ENCODE peak calls at places on chromosomes 13 and 19, in nine cellular contexts. T, V, K, E, P, W, L, A and Q are unnamed samples.

GRCh38 chr19:39514840-39515550 is at the start of gene SELENOV:
- DNase-seq in T (no peak), V (no peak), K (no peak), E (no peak), P (no peak), W (no peak), L (no peak), A (no peak), Q (no peak)

GRCh38 chr19:19510432-19510831 is 4.9 kb downstream of the TSSK6 start:
- DNase-seq in T (no peak), V (no peak), K (no peak), E (peak), P (no peak), W (peak), L (no peak), A (no peak), Q (no peak)

GRCh38 chr13:60613080-60613479 is 216.1 kb downstream of the TDRD3 start:
- DNase-seq in T (no peak), V (no peak), K (no peak), E (no peak), P (no peak), W (no peak), L (no peak), A (no peak), Q (no peak)

GRCh38 chr19:18648971-18649310 is 12.1 kb downstream of the KLHL26 start:
- DNase-seq in T (no peak), V (no peak), K (no peak), E (peak), P (no peak), W (no peak), L (no peak), A (no peak), Q (no peak)

GRCh38 chr19:7823902-7824301 is 6.1 kb upstream of the EVI5L start:
- DNase-seq in T (no peak), V (no peak), K (no peak), E (no peak), P (no peak), W (peak), L (no peak), A (no peak), Q (no peak)

GRCh38 chr19:5058456-5059190 is 89.7 kb downstream of the KDM4B start:
- DNase-seq in T (no peak), V (peak), K (peak), E (peak), P (no peak), W (peak), L (no peak), A (peak), Q (no peak)

GRCh38 chr13:98507060-98507797 is 69.7 kb downstream of the STK24 start:
- DNase-seq in T (peak), V (no peak), K (peak), E (peak), P (no peak), W (peak), L (peak), A (no peak), Q (no peak)

GRCh38 chr19:29576761-29577661 is 29.1 kb upstream of the POP4 start:
- DNase-seq in T (no peak), V (peak), K (peak), E (peak), P (no peak), W (no peak), L (no peak), A (peak), Q (no peak)

GRCh38 chr13:113153810-113154748 is 4.4 kb upstream of the PROZ start:
- DNase-seq in T (peak), V (peak), K (peak), E (peak), P (no peak), W (peak), L (no peak), A (peak), Q (no peak)

GRCh38 chr19:10320602-10321416 is 5.0 kb upstream of the FDX2 start:
- DNase-seq in T (no peak), V (no peak), K (no peak), E (no peak), P (no peak), W (no peak), L (no peak), A (no peak), Q (no peak)

GRCh38 chr19:16520986-16521624 is 21.1 kb downstream of the CHERP start:
- DNase-seq in T (no peak), V (no peak), K (no peak), E (no peak), P (no peak), W (no peak), L (no peak), A (no peak), Q (no peak)

GRCh38 chr13:57634829-57635165 is 3.3 kb downstream of the PCDH17 start:
- DNase-seq in T (no peak), V (no peak), K (no peak), E (no peak), P (no peak), W (no peak), L (no peak), A (no peak), Q (no peak)

GRCh38 chr19:40323705-40324104 is 24.5 kb downstream of the C19orf47 start:
- DNase-seq in T (no peak), V (no peak), K (no peak), E (no peak), P (no peak), W (no peak), L (no peak), A (no peak), Q (no peak)

GRCh38 chr13:91133941-91134772 is 213.3 kb upstream of the MIR17HG start:
- DNase-seq in T (peak), V (peak), K (peak), E (peak), P (no peak), W (peak), L (peak), A (peak), Q (peak)

GRCh38 chr13:64206430-64207225 is 2791.0 kb upstream of the PCDH20 start:
- DNase-seq in T (no peak), V (no peak), K (no peak), E (no peak), P (no peak), W (no peak), L (no peak), A (no peak), Q (no peak)

GRCh38 chr13:37715606-37716015 is 117.0 kb upstream of the POSTN start:
- DNase-seq in T (peak), V (peak), K (peak), E (peak), P (no peak), W (no peak), L (no peak), A (peak), Q (no peak)

GRCh38 chr19:3096267-3096901 is 2.2 kb downstream of the GNA11 start:
- DNase-seq in T (no peak), V (no peak), K (no peak), E (no peak), P (no peak), W (no peak), L (no peak), A (no peak), Q (no peak)

GRCh38 chr19:11673608-11674041 is 65.1 kb downstream of the ZNF823 start:
- DNase-seq in T (peak), V (peak), K (peak), E (peak), P (no peak), W (peak), L (no peak), A (peak), Q (no peak)

GRCh38 chr19:40745402-40745780 is 4.9 kb downstream of the ACTMAP start:
- DNase-seq in T (no peak), V (peak), K (peak), E (peak), P (no peak), W (peak), L (no peak), A (peak), Q (no peak)

GRCh38 chr13:51583469-51583874 is 790 bp upstream of the WDFY2 start:
- DNase-seq in T (no peak), V (no peak), K (no peak), E (no peak), P (no peak), W (no peak), L (no peak), A (no peak), Q (no peak)

GRCh38 chr13:51579676-51580075 is 4.6 kb upstream of the WDFY2 start:
- DNase-seq in T (no peak), V (no peak), K (no peak), E (no peak), P (no peak), W (no peak), L (no peak), A (no peak), Q (no peak)

GRCh38 chr13:51581148-51581820 is 3.0 kb upstream of the WDFY2 start:
- DNase-seq in T (no peak), V (no peak), K (no peak), E (no peak), P (no peak), W (no peak), L (no peak), A (no peak), Q (no peak)

GRCh38 chr13:51576754-51577153 is 7.5 kb upstream of the WDFY2 start:
- DNase-seq in T (no peak), V (no peak), K (no peak), E (no peak), P (no peak), W (no peak), L (no peak), A (no peak), Q (no peak)

DNA sequence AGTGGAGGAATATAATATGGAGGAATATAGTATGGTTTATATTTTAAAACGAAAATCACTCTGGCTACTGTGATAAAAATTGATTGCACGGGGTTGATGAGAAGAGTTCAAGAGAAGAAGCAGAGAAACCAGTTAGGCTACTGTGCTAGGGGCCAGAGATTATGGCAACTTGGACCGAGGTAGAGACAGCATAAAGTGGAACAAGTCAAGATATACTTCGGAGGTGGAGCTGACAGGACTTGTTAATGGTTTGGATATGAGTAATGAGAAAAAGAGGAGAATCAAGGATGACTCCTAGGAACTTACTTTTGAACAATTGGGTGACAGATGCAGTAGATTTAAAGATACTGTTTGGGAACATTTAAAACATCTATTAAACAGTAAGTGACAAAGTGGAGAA is 6.6 kb upstream of the WDFY2 start:
- DNase-seq in T (no peak), V (no peak), K (no peak), E (no peak), P (no peak), W (no peak), L (no peak), A (no peak), Q (no peak)
- H3K4me3 ChIP-seq in T (no peak), V (no peak), K (no peak), E (no peak), P (no peak), W (no peak), L (peak), A (no peak), Q (no peak)

GRCh38 chr13:71237332-71237731 is 629.7 kb downstream of the DACH1 start:
- DNase-seq in T (no peak), V (no peak), K (no peak), E (no peak), P (no peak), W (no peak), L (no peak), A (no peak), Q (no peak)

GRCh38 chr13:71244181-71244580 is 622.8 kb downstream of the DACH1 start:
- DNase-seq in T (no peak), V (no peak), K (no peak), E (no peak), P (no peak), W (no peak), L (no peak), A (no peak), Q (no peak)

GRCh38 chr13:71242191-71242590 is 624.8 kb downstream of the DACH1 start:
- DNase-seq in T (peak), V (peak), K (peak), E (peak), P (no peak), W (no peak), L (no peak), A (no peak), Q (no peak)

GRCh38 chr13:71240906-71241305 is 626.1 kb downstream of the DACH1 start:
- DNase-seq in T (peak), V (peak), K (peak), E (peak), P (no peak), W (no peak), L (no peak), A (no peak), Q (no peak)
- TF ChIP-seq CTCF in T (peak), V (peak), K (peak), E (peak), P (no peak), W (no peak), L (peak), A (peak), Q (no peak)

GRCh38 chr19:1253514-1254080 is 5.2 kb downstream of the MIDN start:
- DNase-seq in T (no peak), V (no peak), K (no peak), E (no peak), P (no peak), W (peak), L (no peak), A (peak), Q (no peak)

GRCh38 chr19:1251503-1252220 is 3.3 kb downstream of the MIDN start:
- DNase-seq in T (no peak), V (no peak), K (no peak), E (no peak), P (no peak), W (no peak), L (no peak), A (no peak), Q (no peak)

GRCh38 chr19:1254081-1254527 is 5.7 kb downstream of the MIDN start:
- DNase-seq in T (no peak), V (peak), K (no peak), E (no peak), P (no peak), W (no peak), L (no peak), A (no peak), Q (no peak)

GRCh38 chr19:1252221-1252817 is 3.9 kb downstream of the MIDN start:
- DNase-seq in T (no peak), V (peak), K (peak), E (peak), P (peak), W (peak), L (no peak), A (peak), Q (no peak)

DNA sequence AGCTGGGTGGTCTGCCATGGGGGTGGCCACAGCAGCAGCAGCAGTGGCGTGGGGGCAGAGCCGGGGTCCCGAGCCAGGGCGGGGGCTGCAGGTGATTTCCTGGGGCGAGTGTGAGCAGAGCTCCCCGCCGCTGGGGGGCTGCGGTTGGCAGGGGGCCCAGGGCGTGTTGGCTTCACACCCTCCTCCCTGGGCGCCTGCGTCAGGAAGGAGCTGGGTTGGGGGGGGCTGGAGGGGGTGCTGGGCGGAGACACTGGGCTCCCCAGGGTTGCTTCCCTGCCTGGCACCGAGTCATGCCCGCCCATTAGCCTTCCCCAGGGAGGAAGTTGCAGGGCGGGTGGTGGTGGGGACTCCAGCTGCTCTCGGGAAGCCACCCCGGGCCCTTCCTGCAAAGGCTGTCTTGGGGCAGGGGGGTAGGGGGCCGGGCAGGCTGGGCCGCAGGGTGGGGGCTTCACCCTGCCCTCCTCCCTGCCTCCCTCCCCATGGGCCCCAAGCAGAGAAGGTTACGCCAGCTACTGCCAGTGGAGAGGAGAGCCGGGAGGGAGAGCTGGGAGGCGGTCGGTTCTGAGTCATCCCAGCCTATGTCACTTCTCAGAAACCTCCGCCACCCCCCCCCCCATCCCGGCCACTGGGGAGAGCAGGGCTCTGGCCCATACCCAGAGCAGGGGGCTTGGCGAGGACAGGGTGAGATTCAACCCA is 4.6 kb downstream of the MIDN start:
- DNase-seq in T (peak), V (peak), K (peak), E (peak), P (peak), W (peak), L (no peak), A (peak), Q (no peak)
- H3K4me3 ChIP-seq in T (peak), V (peak), K (peak), E (peak), P (peak), W (peak), L (peak), A (peak), Q (peak)

GRCh38 chr13:40389081-40389641 is 277.3 kb downstream of the FOXO1 start:
- DNase-seq in T (no peak), V (no peak), K (no peak), E (no peak), P (no peak), W (no peak), L (no peak), A (no peak), Q (no peak)

GRCh38 chr13:40391788-40392187 is 274.7 kb downstream of the FOXO1 start:
- DNase-seq in T (no peak), V (no peak), K (no peak), E (no peak), P (no peak), W (no peak), L (no peak), A (no peak), Q (no peak)

GRCh38 chr13:40387775-40388174 is 278.7 kb downstream of the FOXO1 start:
- DNase-seq in T (no peak), V (no peak), K (no peak), E (no peak), P (no peak), W (no peak), L (no peak), A (no peak), Q (no peak)

GRCh38 chr13:40388617-40389016 is 277.8 kb downstream of the FOXO1 start:
- DNase-seq in T (no peak), V (no peak), K (no peak), E (no peak), P (peak), W (peak), L (no peak), A (peak), Q (peak)

GRCh38 chr13:40390290-40391008 is 276.0 kb downstream of the FOXO1 start:
- DNase-seq in T (no peak), V (no peak), K (no peak), E (no peak), P (no peak), W (no peak), L (no peak), A (no peak), Q (no peak)
- TF ChIP-seq CTCF in T (no peak), V (no peak), K (no peak), E (no peak), P (no peak), W (no peak), L (no peak), A (no peak), Q (no peak)